ENCODE peak calls at places on chromosomes 11 and 22, in ten cellular contexts. D is ACHN; C is H4; U is astrocyte of the spinal cord; P is fibroblast of pulmonary artery; K is endothelial cell; W is stimulated activated naive CD8-positive, alpha-beta T cell treated with anti-CD3 and anti-CD28 coated beads, Interleukin-15, Interleukin-2, amounts not matched to agents 100 U/mL and 50 U/mL, for 24 hours; S is stimulated activated CD8-positive, alpha-beta memory T cell treated with anti-CD3 and anti-CD28 coated beads, Interleukin-7, amount 100 ng/mL, for 1 hour; N is HCT116; E is RWPE2. O is an unnamed sample.

GRCh38 chr11:133081020-133081419 is 451.3 kb downstream of the OPCML start:
- DNase-seq in D (no peak), C (no peak), U (no peak), P (no peak), K (no peak), W (no peak), S (no peak), N (no peak), E (no peak), O (no peak)

GRCh38 chr11:623999-624704 is 603 bp downstream of the CDHR5 start:
- DNase-seq in D (no peak), C (peak; percentile 65), U (no peak), P (no peak), K (no peak), W (no peak), S (no peak), N (peak; percentile 48), E (peak; percentile 79), O (no peak)

GRCh38 chr11:55172734-55173415 is 89.1 kb upstream of the TRIM48 start:
- DNase-seq in D (no peak), C (no peak), U (no peak), P (peak; percentile 1), K (no peak), W (no peak), S (no peak), N (no peak), E (peak; percentile 6), O (no peak)

GRCh38 chr11:73637012-73637411 is 9.4 kb upstream of the PLEKHB1 start:
- DNase-seq in D (no peak), C (no peak), U (no peak), P (no peak), K (no peak), W (no peak), S (no peak), N (no peak), E (no peak), O (no peak)

GRCh38 chr11:125344846-125345705 is 151.0 kb downstream of the FEZ1 start:
- DNase-seq in D (no peak), C (no peak), U (no peak), P (no peak), K (no peak), W (no peak), S (no peak), N (no peak), E (no peak), O (no peak)

GRCh38 chr22:26923498-26923897 is 266.1 kb downstream of the MIAT start:
- DNase-seq in D (no peak), C (no peak), U (no peak), P (no peak), K (no peak), W (no peak), S (no peak), N (no peak), E (no peak), O (no peak)

GRCh38 chr11:3195251-3196160 is 23.1 kb downstream of the MRGPRG start:
- DNase-seq in D (peak; percentile 19), C (no peak), U (no peak), P (peak; percentile 31), K (no peak), W (no peak), S (no peak), N (peak; percentile 6), E (peak; percentile 40), O (no peak)

GRCh38 chr11:112783945-112784322 is 177.3 kb upstream of the NCAM1 start:
- DNase-seq in D (no peak), C (no peak), U (peak; percentile 20), P (peak; percentile 26), K (no peak), W (no peak), S (no peak), N (no peak), E (no peak), O (no peak)

GRCh38 chr11:42778193-42778592 is 533.6 kb upstream of the API5 start:
- DNase-seq in D (no peak), C (no peak), U (no peak), P (no peak), K (no peak), W (no peak), S (no peak), N (no peak), E (no peak), O (no peak)

GRCh38 chr22:29784451-29785361 is 17.5 kb downstream of the UQCR10 start:
- DNase-seq in D (no peak), C (no peak), U (no peak), P (peak; percentile 48), K (no peak), W (no peak), S (no peak), N (no peak), E (no peak), O (no peak)

GRCh38 chr11:131038597-131038996 is 122.3 kb upstream of the SNX19 start:
- DNase-seq in D (peak; percentile 10), C (peak; percentile 21), U (no peak), P (peak; percentile 27), K (peak; percentile 34), W (no peak), S (no peak), N (no peak), E (no peak), O (no peak)

GRCh38 chr11:127274328-127274676 is 273.7 kb upstream of the KIRREL3 start:
- DNase-seq in D (no peak), C (no peak), U (no peak), P (no peak), K (no peak), W (no peak), S (no peak), N (no peak), E (no peak), O (no peak)

GRCh38 chr11:102791271-102792036 is 6.5 kb downstream of the MMP1 start:
- DNase-seq in D (no peak), C (no peak), U (no peak), P (no peak), K (no peak), W (no peak), S (no peak), N (no peak), E (no peak), O (no peak)

GRCh38 chr11:103700605-103701004 is 335.8 kb upstream of the DDI1 start:
- DNase-seq in D (no peak), C (no peak), U (peak; percentile 31), P (peak; percentile 86), K (no peak), W (no peak), S (no peak), N (no peak), E (no peak), O (peak; percentile 33)

GRCh38 chr11:2837096-2837601 is 48.4 kb downstream of the CDKN1C start:
- DNase-seq in D (peak; percentile 9), C (peak; percentile 32), U (no peak), P (peak; percentile 21), K (peak; percentile 46), W (no peak), S (no peak), N (peak; percentile 18), E (no peak), O (no peak)

GRCh38 chr11:71206186-71206585 is 46.2 kb downstream of the SHANK2 start:
- DNase-seq in D (no peak), C (no peak), U (no peak), P (peak; percentile 1), K (no peak), W (no peak), S (no peak), N (no peak), E (peak; percentile 2), O (no peak)

GRCh38 chr11:126102436-126102894 is 39.8 kb upstream of the CDON start:
- DNase-seq in D (no peak), C (peak; percentile 45), U (no peak), P (peak; percentile 45), K (no peak), W (no peak), S (no peak), N (no peak), E (no peak), O (no peak)

GRCh38 chr22:41264408-41264941 is 21.5 kb downstream of the RANGAP1 start:
- DNase-seq in D (no peak), C (no peak), U (no peak), P (no peak), K (no peak), W (no peak), S (no peak), N (no peak), E (no peak), O (no peak)

O was measured in retinal pigment epithelial cell.